ENCODE peak calls at places on chromosomes 6 and 20, in ten cellular contexts. U, S, Q, W, M, G, X, L, Z and J are unnamed samples.

GRCh38 chr6:128216917-128217316 is 303.5 kb downstream of the PTPRK start:
- DNase-seq in M (no peak), W (no peak), G (no peak), Q (no peak), U (no peak), Z (no peak), S (no peak), X (no peak), L (no peak), J (no peak)

GRCh38 chr6:9404351-9405146 is 969.2 kb upstream of the SLC35B3 start:
- DNase-seq in M (no peak), G (no peak), S (no peak), Z (no peak), X (no peak), U (no peak), L (no peak), W (no peak), Q (no peak), J (no peak)

GRCh38 chr6:84137051-84137375 is 90.4 kb downstream of the CEP162 start:
- DNase-seq in L (no peak), Q (no peak), Z (no peak), S (peak), X (no peak), G (no peak), U (no peak), M (no peak), W (no peak), J (no peak)

GRCh38 chr6:90369024-90369519 is 72.4 kb upstream of the BACH2 start:
- DNase-seq in X (no peak), G (peak), S (peak), Z (peak), L (peak), W (peak), Q (peak), U (no peak), M (peak), J (peak)

GRCh38 chr20:58889334-58890072 is 37.0 kb downstream of the GNAS start:
- DNase-seq in S (no peak), M (no peak), G (no peak), L (no peak), Z (no peak), Q (no peak), X (peak), W (no peak), U (no peak), J (no peak)

GRCh38 chr20:38290829-38291581 is 13.0 kb upstream of the BPI start:
- DNase-seq in X (no peak), U (no peak), Z (peak), S (peak), Q (peak), L (no peak), M (no peak), G (no peak), W (no peak), J (no peak)

GRCh38 chr6:116556065-116556464 is 2.5 kb downstream of the CALHM4 start:
- DNase-seq in G (no peak), U (no peak), S (peak), Q (no peak), L (no peak), Z (no peak), M (no peak), X (no peak), W (no peak), J (no peak)

GRCh38 chr6:127813682-127814027 is 87.2 kb downstream of the THEMIS start:
- DNase-seq in Q (no peak), W (no peak), L (no peak), M (no peak), G (no peak), U (no peak), X (no peak), Z (no peak), S (no peak), J (no peak)

GRCh38 chr6:14747881-14748520 is 497.9 kb upstream of the JARID2 start:
- DNase-seq in G (no peak), S (peak), W (no peak), M (no peak), Z (no peak), L (no peak), Q (no peak), U (no peak), X (no peak), J (no peak)

GRCh38 chr20:19958243-19958642 is 58.9 kb upstream of the NAA20 start:
- DNase-seq in S (no peak), W (no peak), M (no peak), X (no peak), U (no peak), Z (no peak), G (peak), L (no peak), Q (no peak), J (no peak)

GRCh38 chr20:50338479-50339195 is 148.0 kb downstream of the CEBPB start:
- DNase-seq in S (peak), Z (no peak), M (no peak), Q (no peak), G (peak), W (no peak), L (no peak), U (peak), X (peak), J (no peak)

GRCh38 chr6:64254558-64254957 is 619.0 kb downstream of the PHF3 start:
- DNase-seq in L (no peak), U (no peak), G (no peak), Z (no peak), Q (no peak), S (no peak), W (no peak), M (no peak), X (no peak), J (no peak)

GRCh38 chr6:67608099-67608749 is 1026.9 kb upstream of the ADGRB3 start:
- DNase-seq in Q (no peak), M (no peak), U (no peak), L (no peak), Z (no peak), W (no peak), S (no peak), X (no peak), G (no peak), J (no peak)

GRCh38 chr20:62759981-62760431 is 36.3 kb upstream of the MRGBP start:
- DNase-seq in Z (no peak), W (no peak), G (no peak), U (no peak), L (no peak), X (peak), Q (no peak), M (no peak), S (no peak), J (no peak)

GRCh38 chr6:90095788-90096187 is 200.9 kb downstream of the BACH2 start:
- DNase-seq in M (no peak), Q (no peak), U (no peak), Z (no peak), L (no peak), G (no peak), S (no peak), W (no peak), X (no peak), J (no peak)

GRCh38 chr6:2706482-2706881 is 44.2 kb downstream of the MYLK4 start:
- DNase-seq in U (no peak), Q (no peak), X (no peak), W (no peak), G (no peak), S (no peak), M (peak), Z (no peak), L (no peak), J (no peak)

GRCh38 chr6:152583888-152584287 is 53.3 kb downstream of the SYNE1 start:
- DNase-seq in W (no peak), G (no peak), X (no peak), U (no peak), M (no peak), Q (no peak), S (no peak), L (no peak), Z (no peak), J (no peak)

GRCh38 chr6:36697481-36697903 is at the start of gene RAB44:
- DNase-seq in U (no peak), M (no peak), Q (no peak), Z (no peak), W (no peak), L (no peak), X (peak), G (no peak), S (no peak), J (no peak)

GRCh38 chr20:59043698-59044097 is 1.1 kb upstream of the PRELID3B start:
- DNase-seq in W (no peak), G (no peak), S (no peak), Q (no peak), X (no peak), U (no peak), L (no peak), M (no peak), Z (no peak), J (no peak)

GRCh38 chr6:158498362-158498761 is 61.5 kb upstream of the TMEM181 start:
- DNase-seq in G (no peak), U (no peak), Z (no peak), M (no peak), Q (no peak), X (no peak), L (no peak), S (no peak), W (no peak), J (no peak)

GRCh38 chr20:64224344-64225165 is 31.0 kb upstream of the PCMTD2 start:
- DNase-seq in L (no peak), W (no peak), G (no peak), U (no peak), X (no peak), S (peak), M (peak), Q (no peak), Z (peak), J (no peak)

GRCh38 chr6:684831-685636 is 7.9 kb downstream of the EXOC2 start:
- DNase-seq in W (no peak), L (no peak), Q (no peak), X (no peak), G (no peak), S (peak), Z (peak), U (no peak), M (no peak), J (no peak)

GRCh38 chr6:159104931-159105330 is 60.1 kb upstream of the TAGAP start:
- DNase-seq in G (no peak), U (peak), X (peak), S (no peak), W (peak), L (no peak), Q (no peak), M (peak), Z (no peak), J (no peak)

GRCh38 chr6:81265106-81265505 is 487.4 kb downstream of the TENT5A start:
- DNase-seq in W (no peak), M (no peak), G (peak), U (no peak), Q (peak), L (no peak), X (no peak), S (peak), Z (peak), J (no peak)

GRCh38 chr6:90890681-90891337 is 303.9 kb upstream of the MAP3K7 start:
- DNase-seq in Z (no peak), S (no peak), Q (no peak), W (no peak), M (no peak), G (no peak), U (no peak), X (no peak), L (no peak), J (no peak)

GRCh38 chr6:39268721-39269120 is 39.4 kb upstream of the KCNK5 start:
- DNase-seq in S (no peak), L (no peak), U (no peak), Q (no peak), W (no peak), X (no peak), G (no peak), Z (no peak), M (no peak), J (no peak)

GRCh38 chr6:114096553-114097172 is 125.7 kb upstream of the HDAC2 start:
- DNase-seq in Z (no peak), W (peak), X (no peak), G (no peak), Q (peak), S (peak), L (no peak), M (no peak), U (no peak), J (peak)

GRCh38 chr6:157151989-157152388 is 171.3 kb downstream of the TMEM242 start:
- DNase-seq in U (no peak), S (peak), X (no peak), W (no peak), M (no peak), Z (peak), Q (no peak), G (no peak), L (no peak), J (no peak)

GRCh38 chr6:135540207-135540877 is 42.8 kb upstream of the AHI1 start:
- DNase-seq in U (no peak), Q (peak), M (no peak), G (no peak), W (peak), X (no peak), L (no peak), S (peak), Z (no peak), J (no peak)

GRCh38 chr6:31336872-31337496 is 20.0 kb downstream of the HLA-B start:
- DNase-seq in G (no peak), W (no peak), X (no peak), Z (no peak), U (no peak), L (no peak), M (no peak), Q (peak), S (no peak), J (no peak)

GRCh38 chr20:25478889-25479568 is 71.6 kb downstream of the GINS1 start:
- DNase-seq in X (peak), S (no peak), M (no peak), Z (no peak), W (no peak), Q (no peak), G (no peak), U (no peak), L (no peak), J (no peak)

GRCh38 chr6:159351707-159352106 is 182.5 kb downstream of the FNDC1 start:
- DNase-seq in M (no peak), W (no peak), U (no peak), Q (no peak), Z (no peak), G (no peak), S (no peak), L (no peak), X (no peak), J (no peak)

GRCh38 chr20:11101243-11101642 is 427.4 kb upstream of the JAG1 start:
- DNase-seq in U (no peak), X (no peak), M (no peak), Z (no peak), Q (no peak), W (no peak), G (no peak), L (no peak), S (peak), J (no peak)

GRCh38 chr6:158818008-158818579 is 1.1 kb downstream of the EZR start:
- DNase-seq in U (peak), G (peak), X (peak), W (peak), Z (peak), Q (peak), L (peak), M (peak), S (peak), J (peak)

GRCh38 chr6:156423829-156424228 is 353.3 kb upstream of the ARID1B start:
- DNase-seq in G (no peak), U (no peak), Q (no peak), M (no peak), L (no peak), W (no peak), Z (no peak), S (no peak), X (no peak), J (no peak)

GRCh38 chr6:110250838-110251237 is 70.6 kb downstream of the CDC40 start:
- DNase-seq in M (peak), U (no peak), G (no peak), L (no peak), X (no peak), S (no peak), Q (peak), Z (no peak), W (no peak), J (no peak)
- TF ChIP-seq POLR2A in M (no peak), U (no peak), G (no peak), L (no peak), X (no peak), S (no peak), Q (no peak), Z (no peak), W (no peak), J (no peak)

DNA sequence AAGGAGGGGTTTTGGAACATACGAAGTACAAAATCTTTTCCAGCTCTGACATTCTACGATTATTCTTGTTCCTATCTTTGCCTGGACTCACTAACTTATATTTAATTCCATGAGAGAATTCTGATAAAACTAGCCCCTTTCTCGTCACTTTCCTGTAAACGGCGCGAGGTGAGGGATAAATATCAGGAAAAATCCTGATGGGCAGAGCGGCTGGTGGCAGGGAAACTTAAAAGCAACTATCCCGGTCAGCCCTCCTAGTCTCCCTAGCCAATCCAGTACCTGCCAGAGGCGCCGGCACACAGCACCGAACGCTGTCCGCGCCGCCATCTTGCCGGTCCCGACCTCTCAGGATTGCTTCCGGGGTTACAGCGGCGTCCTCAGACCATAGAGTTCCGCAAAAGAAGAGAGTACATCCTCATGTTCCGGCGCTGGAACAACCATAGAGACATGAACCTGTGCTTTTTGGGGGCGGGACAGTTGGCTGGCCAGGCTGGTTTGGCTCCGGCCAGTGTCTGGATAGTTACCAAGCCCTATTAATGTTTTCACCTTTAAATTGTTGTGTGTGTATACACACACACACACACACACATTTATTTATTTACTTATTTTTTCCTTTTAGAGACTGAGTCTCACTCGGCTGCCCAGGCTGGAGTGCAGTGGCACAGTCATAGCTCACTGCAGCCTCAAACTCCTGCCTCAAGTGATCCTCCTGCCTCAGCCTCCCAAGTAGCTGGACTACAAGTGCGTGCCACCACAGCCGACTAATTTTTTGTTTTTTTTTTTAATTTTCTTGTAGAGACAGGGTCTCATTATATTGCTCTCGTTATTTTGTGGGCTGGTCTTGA is at the start of gene MRPS10:
- DNase-seq in S (peak), W (peak), X (peak), Q (peak), U (peak), L (peak), G (peak), M (peak), Z (peak), J (peak)
- TF ChIP-seq POLR2A in S (peak), W (peak), X (no peak), Q (peak), U (peak), L (peak), G (peak), M (no peak), Z (peak), J (peak)

GRCh38 chr20:329851-330232 is 4.5 kb downstream of the SOX12 start:
- DNase-seq in M (peak), X (no peak), Q (no peak), Z (no peak), G (no peak), L (no peak), U (no peak), S (no peak), W (no peak), J (no peak)
- TF ChIP-seq POLR2A in M (no peak), X (no peak), Q (no peak), Z (no peak), G (no peak), L (no peak), U (no peak), S (no peak), W (no peak), J (no peak)

GRCh38 chr20:33685328-33686007 is 717 bp downstream of the E2F1 start:
- DNase-seq in W (no peak), X (peak), G (no peak), Z (no peak), L (peak), U (peak), Q (peak), S (no peak), M (peak), J (no peak)
- TF ChIP-seq POLR2A in W (no peak), X (no peak), G (no peak), Z (peak), L (no peak), U (no peak), Q (no peak), S (no peak), M (no peak), J (no peak)

GRCh38 chr6:43172127-43173007 is 1.3 kb downstream of the SRF start:
- DNase-seq in S (peak), X (peak), L (peak), W (peak), Q (peak), U (peak), M (peak), Z (peak), G (peak), J (peak)
- TF ChIP-seq POLR2A in S (peak), X (no peak), L (peak), W (no peak), Q (no peak), U (no peak), M (no peak), Z (peak), G (no peak), J (no peak)

DNA sequence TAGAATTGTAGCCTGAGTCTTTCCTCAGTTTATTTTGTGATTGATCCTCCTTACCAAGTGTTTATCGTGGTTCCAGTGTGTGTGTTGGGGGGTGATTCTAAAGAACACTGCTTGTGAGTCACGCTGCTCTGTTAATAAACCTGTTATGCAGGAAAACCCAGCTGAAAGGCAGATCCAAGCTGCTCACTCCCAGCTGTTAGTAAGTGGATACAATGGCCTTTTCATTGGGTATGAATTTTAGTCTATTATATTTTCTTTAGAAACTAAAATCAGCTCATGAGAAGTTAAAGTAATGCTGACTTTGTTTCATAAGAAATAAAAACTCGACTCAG is 12.2 kb upstream of the DSTN start:
- DNase-seq in L (peak), Z (no peak), S (peak), G (no peak), X (no peak), U (no peak), Q (peak), M (peak), W (no peak), J (peak)
- TF ChIP-seq POLR2A in L (no peak), Z (no peak), S (no peak), G (no peak), X (no peak), U (no peak), Q (no peak), M (no peak), W (no peak), J (no peak)